ENCODE peak calls at places on chromosomes 7 and 10, in eight cellular contexts. One of them, this sample, is unnamed.
A peak's percentile ranks its signal among the peaks of the same experiment; 100 is the strongest.

GRCh38 chr10:9028211-9028610 is 973.7 kb downstream of the GATA3 start:
- DNase-seq in hepatocyte: no peak
- DNase-seq in neural progenitor cell: no peak
- DNase-seq in MM.1S: no peak
- DNase-seq in HCT116: no peak
- DNase-seq in SK-N-SH: no peak
- DNase-seq in OCI-LY7: no peak
- DNase-seq in GM23248: no peak
- DNase-seq in this sample: no peak

GRCh38 chr10:93068411-93069244 is 5.1 kb upstream of the CYP26A1 start:
- DNase-seq in OCI-LY7: no peak
- DNase-seq in hepatocyte: no peak
- DNase-seq in neural progenitor cell: peak; percentile 84
- DNase-seq in SK-N-SH: peak; percentile 71
- DNase-seq in GM23248: peak; percentile 49
- DNase-seq in MM.1S: no peak
- DNase-seq in HCT116: no peak
- DNase-seq in this sample: peak; percentile 77

GRCh38 chr7:106248616-106249015 is 36.2 kb downstream of the NAMPT start:
- DNase-seq in hepatocyte: no peak
- DNase-seq in HCT116: no peak
- DNase-seq in neural progenitor cell: no peak
- DNase-seq in GM23248: no peak
- DNase-seq in MM.1S: no peak
- DNase-seq in SK-N-SH: no peak
- DNase-seq in OCI-LY7: no peak
- DNase-seq in this sample: no peak

GRCh38 chr10:67803588-67804394 is 34.2 kb downstream of the DNAJC12 start:
- DNase-seq in HCT116: no peak
- DNase-seq in MM.1S: no peak
- DNase-seq in SK-N-SH: no peak
- DNase-seq in hepatocyte: no peak
- DNase-seq in OCI-LY7: no peak
- DNase-seq in neural progenitor cell: no peak
- DNase-seq in GM23248: peak; percentile 28
- DNase-seq in this sample: no peak

GRCh38 chr7:135683609-135684008 is 21.3 kb downstream of the STMP1 start:
- DNase-seq in HCT116: no peak
- DNase-seq in hepatocyte: no peak
- DNase-seq in GM23248: no peak
- DNase-seq in SK-N-SH: no peak
- DNase-seq in neural progenitor cell: no peak
- DNase-seq in OCI-LY7: no peak
- DNase-seq in MM.1S: no peak
- DNase-seq in this sample: no peak

GRCh38 chr10:17026686-17027485 is 102.7 kb downstream of the CUBN start:
- DNase-seq in OCI-LY7: no peak
- DNase-seq in HCT116: no peak
- DNase-seq in hepatocyte: no peak
- DNase-seq in MM.1S: no peak
- DNase-seq in SK-N-SH: no peak
- DNase-seq in GM23248: peak; percentile 79
- DNase-seq in neural progenitor cell: no peak
- DNase-seq in this sample: no peak

GRCh38 chr10:77578583-77579227 is 58.9 kb downstream of the KCNMA1 start:
- DNase-seq in GM23248: no peak
- DNase-seq in HCT116: no peak
- DNase-seq in hepatocyte: no peak
- DNase-seq in SK-N-SH: no peak
- DNase-seq in OCI-LY7: no peak
- DNase-seq in MM.1S: no peak
- DNase-seq in neural progenitor cell: no peak
- DNase-seq in this sample: no peak

GRCh38 chr10:1198453-1199344 is 142.5 kb downstream of the WDR37 start:
- DNase-seq in GM23248: no peak
- DNase-seq in hepatocyte: no peak
- DNase-seq in MM.1S: no peak
- DNase-seq in SK-N-SH: no peak
- DNase-seq in HCT116: no peak
- DNase-seq in neural progenitor cell: peak; percentile 41
- DNase-seq in OCI-LY7: no peak
- DNase-seq in this sample: peak; percentile 39

GRCh38 chr7:131147604-131148003 is 180.1 kb upstream of the MKLN1 start:
- DNase-seq in MM.1S: no peak
- DNase-seq in hepatocyte: no peak
- DNase-seq in GM23248: no peak
- DNase-seq in SK-N-SH: no peak
- DNase-seq in HCT116: no peak
- DNase-seq in OCI-LY7: no peak
- DNase-seq in neural progenitor cell: no peak
- DNase-seq in this sample: no peak

GRCh38 chr10:60817135-60817805 is 39.0 kb downstream of the CDK1 start:
- DNase-seq in OCI-LY7: no peak
- DNase-seq in neural progenitor cell: no peak
- DNase-seq in HCT116: no peak
- DNase-seq in MM.1S: peak; percentile 33
- DNase-seq in SK-N-SH: no peak
- DNase-seq in GM23248: peak; percentile 64
- DNase-seq in hepatocyte: no peak
- DNase-seq in this sample: no peak

GRCh38 chr10:11298116-11298515 is 280.4 kb downstream of the CELF2 start:
- DNase-seq in SK-N-SH: no peak
- DNase-seq in HCT116: no peak
- DNase-seq in GM23248: peak; percentile 16
- DNase-seq in neural progenitor cell: no peak
- DNase-seq in OCI-LY7: no peak
- DNase-seq in MM.1S: no peak
- DNase-seq in hepatocyte: no peak
- DNase-seq in this sample: no peak

GRCh38 chr7:128172151-128172550 is 68.9 kb upstream of the LEP start:
- DNase-seq in HCT116: no peak
- DNase-seq in GM23248: no peak
- DNase-seq in neural progenitor cell: no peak
- DNase-seq in OCI-LY7: no peak
- DNase-seq in hepatocyte: no peak
- DNase-seq in SK-N-SH: no peak
- DNase-seq in MM.1S: no peak
- DNase-seq in this sample: peak; percentile 41

GRCh38 chr7:40822861-40823260 is 688.1 kb downstream of the SUGCT start:
- DNase-seq in MM.1S: no peak
- DNase-seq in SK-N-SH: no peak
- DNase-seq in GM23248: no peak
- DNase-seq in neural progenitor cell: no peak
- DNase-seq in OCI-LY7: no peak
- DNase-seq in hepatocyte: no peak
- DNase-seq in HCT116: no peak
- DNase-seq in this sample: no peak

GRCh38 chr7:113996405-113996804 is 77.6 kb upstream of the PPP1R3A start:
- DNase-seq in GM23248: no peak
- DNase-seq in neural progenitor cell: no peak
- DNase-seq in MM.1S: no peak
- DNase-seq in HCT116: no peak
- DNase-seq in hepatocyte: no peak
- DNase-seq in SK-N-SH: no peak
- DNase-seq in OCI-LY7: no peak
- DNase-seq in this sample: no peak

GRCh38 chr7:46744957-46745699 is 824.1 kb upstream of the IGFBP3 start:
- DNase-seq in HCT116: no peak
- DNase-seq in hepatocyte: no peak
- DNase-seq in OCI-LY7: no peak
- DNase-seq in SK-N-SH: no peak
- DNase-seq in MM.1S: no peak
- DNase-seq in GM23248: peak; percentile 44
- DNase-seq in neural progenitor cell: no peak
- DNase-seq in this sample: no peak

GRCh38 chr7:25597881-25598456 is 369.7 kb upstream of the NPVF start:
- DNase-seq in GM23248: no peak
- DNase-seq in OCI-LY7: no peak
- DNase-seq in SK-N-SH: no peak
- DNase-seq in MM.1S: peak; percentile 56
- DNase-seq in neural progenitor cell: no peak
- DNase-seq in hepatocyte: no peak
- DNase-seq in HCT116: no peak
- DNase-seq in this sample: no peak

DNA sequence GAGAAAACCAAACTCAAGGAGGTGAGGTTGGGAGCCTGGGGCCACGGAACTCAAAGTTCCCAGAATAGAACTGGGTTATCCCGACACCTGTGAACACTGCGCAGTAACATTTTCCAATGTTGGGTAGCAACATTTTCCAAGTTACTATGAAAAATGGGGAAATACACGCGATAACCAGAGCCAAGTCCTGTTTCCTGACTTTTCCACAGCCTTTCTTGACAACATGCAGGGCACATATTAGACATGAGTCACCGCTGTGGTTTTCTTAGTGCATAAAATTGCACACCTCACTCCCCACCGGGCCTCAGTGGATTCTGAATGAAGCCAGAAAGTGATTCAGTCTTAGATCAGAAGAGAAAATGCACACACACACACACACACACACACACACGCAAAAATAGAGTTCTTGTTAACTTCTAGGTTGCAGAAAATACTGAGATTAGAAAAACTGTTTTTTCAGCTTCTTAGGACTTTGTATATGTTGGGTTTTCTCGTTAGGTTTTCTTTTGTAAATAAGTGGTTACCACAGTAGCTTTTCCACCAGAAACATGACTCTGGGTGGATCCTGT is 70.0 kb downstream of the CAMK1D start:
- DNase-seq in GM23248: peak; percentile 98
- DNase-seq in SK-N-SH: no peak
- DNase-seq in MM.1S: no peak
- DNase-seq in OCI-LY7: no peak
- DNase-seq in HCT116: peak; percentile 79
- DNase-seq in hepatocyte: peak; percentile 73
- DNase-seq in neural progenitor cell: no peak
- DNase-seq in this sample: no peak
- TF ChIP-seq EZH2phosphoT487 in GM23248: no peak
- TF ChIP-seq EZH2phosphoT487 in SK-N-SH: no peak
- TF ChIP-seq EZH2phosphoT487 in MM.1S: no peak
- TF ChIP-seq EZH2phosphoT487 in OCI-LY7: no peak
- TF ChIP-seq EZH2phosphoT487 in HCT116: no peak
- TF ChIP-seq EZH2phosphoT487 in hepatocyte: no peak
- TF ChIP-seq EZH2phosphoT487 in neural progenitor cell: no peak
- TF ChIP-seq EZH2phosphoT487 in this sample: no peak

GRCh38 chr10:133600657-133601056 is 25.9 kb downstream of the FRG2B start:
- DNase-seq in OCI-LY7: no peak
- DNase-seq in MM.1S: no peak
- DNase-seq in SK-N-SH: no peak
- DNase-seq in GM23248: no peak
- DNase-seq in HCT116: no peak
- DNase-seq in hepatocyte: no peak
- DNase-seq in neural progenitor cell: no peak
- DNase-seq in this sample: no peak
- TF ChIP-seq EZH2phosphoT487 in OCI-LY7: no peak
- TF ChIP-seq EZH2phosphoT487 in MM.1S: no peak
- TF ChIP-seq EZH2phosphoT487 in SK-N-SH: no peak
- TF ChIP-seq EZH2phosphoT487 in GM23248: no peak
- TF ChIP-seq EZH2phosphoT487 in HCT116: no peak
- TF ChIP-seq EZH2phosphoT487 in hepatocyte: no peak
- TF ChIP-seq EZH2phosphoT487 in neural progenitor cell: no peak
- TF ChIP-seq EZH2phosphoT487 in this sample: no peak

GRCh38 chr7:78143661-78144060 is 345.1 kb downstream of the PHTF2 start:
- DNase-seq in OCI-LY7: no peak
- DNase-seq in neural progenitor cell: no peak
- DNase-seq in HCT116: no peak
- DNase-seq in GM23248: no peak
- DNase-seq in MM.1S: no peak
- DNase-seq in hepatocyte: no peak
- DNase-seq in SK-N-SH: no peak
- DNase-seq in this sample: no peak
- TF ChIP-seq EZH2phosphoT487 in OCI-LY7: no peak
- TF ChIP-seq EZH2phosphoT487 in neural progenitor cell: no peak
- TF ChIP-seq EZH2phosphoT487 in HCT116: no peak
- TF ChIP-seq EZH2phosphoT487 in GM23248: no peak
- TF ChIP-seq EZH2phosphoT487 in MM.1S: no peak
- TF ChIP-seq EZH2phosphoT487 in hepatocyte: no peak
- TF ChIP-seq EZH2phosphoT487 in SK-N-SH: no peak
- TF ChIP-seq EZH2phosphoT487 in this sample: no peak

DNA sequence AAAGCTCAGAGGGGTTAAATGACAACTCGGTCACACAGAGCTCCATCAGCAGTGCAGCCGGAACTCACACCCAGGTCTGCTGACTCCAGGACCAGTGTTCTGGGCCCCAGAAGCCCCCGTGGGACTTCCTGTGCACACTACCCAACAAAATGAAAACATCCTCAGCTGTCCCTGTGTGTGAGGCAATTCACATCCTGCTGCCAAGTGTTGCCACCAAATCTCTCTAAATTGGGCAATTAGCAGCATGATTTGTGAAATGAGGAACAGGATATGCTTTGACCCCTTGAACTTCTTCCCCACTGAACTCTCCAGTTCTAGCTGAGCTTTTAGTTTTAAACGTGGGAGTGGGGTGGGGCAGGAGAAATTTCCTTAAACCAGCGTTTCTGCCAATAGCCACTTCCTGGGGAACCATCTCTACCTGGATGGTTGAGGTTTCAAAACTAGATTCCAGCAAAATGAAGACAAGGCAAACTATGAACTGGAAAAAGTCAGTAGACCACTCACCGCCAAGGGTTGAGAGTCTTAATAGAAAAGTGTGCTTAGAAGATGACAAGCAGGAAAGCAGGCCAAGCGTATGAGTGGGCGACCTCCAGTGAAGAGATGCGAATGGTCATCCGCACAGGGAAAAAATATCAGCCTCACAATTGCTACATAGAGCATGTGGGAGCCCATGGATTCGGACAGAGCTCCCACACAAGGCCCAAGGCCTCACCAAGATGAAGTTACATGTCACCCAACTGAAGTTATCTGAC is 51.9 kb upstream of the CHST15 start:
- DNase-seq in GM23248: no peak
- DNase-seq in neural progenitor cell: no peak
- DNase-seq in HCT116: no peak
- DNase-seq in MM.1S: no peak
- DNase-seq in hepatocyte: no peak
- DNase-seq in OCI-LY7: peak; percentile 87
- DNase-seq in SK-N-SH: no peak
- DNase-seq in this sample: no peak
- TF ChIP-seq EZH2phosphoT487 in GM23248: no peak
- TF ChIP-seq EZH2phosphoT487 in neural progenitor cell: no peak
- TF ChIP-seq EZH2phosphoT487 in HCT116: no peak
- TF ChIP-seq EZH2phosphoT487 in MM.1S: no peak
- TF ChIP-seq EZH2phosphoT487 in hepatocyte: no peak
- TF ChIP-seq EZH2phosphoT487 in OCI-LY7: no peak
- TF ChIP-seq EZH2phosphoT487 in SK-N-SH: no peak
- TF ChIP-seq EZH2phosphoT487 in this sample: no peak

DNA sequence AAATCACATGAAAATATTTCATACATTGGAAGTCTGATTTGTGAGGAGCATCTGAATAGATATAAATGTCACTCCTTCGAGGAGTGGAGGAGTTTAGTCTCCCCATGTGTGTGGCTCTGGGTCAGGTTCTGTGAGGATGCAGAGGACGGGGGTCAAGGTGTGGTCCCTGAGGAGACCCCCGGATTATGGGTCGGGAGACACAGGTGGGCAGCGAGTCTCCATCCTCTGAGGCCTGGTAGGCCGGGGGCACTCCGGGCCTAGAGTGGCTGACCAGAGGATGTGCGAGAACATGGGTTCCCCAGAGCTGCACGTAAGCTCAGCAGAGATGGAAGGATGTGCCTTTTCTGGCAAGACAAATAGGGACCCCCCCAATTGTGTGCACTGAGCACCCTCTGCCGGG is 93.4 kb upstream of the TCERG1L start:
- DNase-seq in HCT116: no peak
- DNase-seq in MM.1S: no peak
- DNase-seq in GM23248: no peak
- DNase-seq in OCI-LY7: no peak
- DNase-seq in hepatocyte: no peak
- DNase-seq in SK-N-SH: no peak
- DNase-seq in neural progenitor cell: no peak
- DNase-seq in this sample: no peak
- TF ChIP-seq EZH2phosphoT487 in HCT116: no peak
- TF ChIP-seq EZH2phosphoT487 in MM.1S: no peak
- TF ChIP-seq EZH2phosphoT487 in GM23248: no peak
- TF ChIP-seq EZH2phosphoT487 in OCI-LY7: no peak
- TF ChIP-seq EZH2phosphoT487 in hepatocyte: no peak
- TF ChIP-seq EZH2phosphoT487 in SK-N-SH: no peak
- TF ChIP-seq EZH2phosphoT487 in neural progenitor cell: no peak
- TF ChIP-seq EZH2phosphoT487 in this sample: no peak

This sample was measured in GM23338.